ENCODE peak calls at places on chromosomes 13 and 19, in five cellular contexts. B is hypothalamus, T is ecto neural progenitor cell, C is stromal cell of bone marrow, V is body of pancreas. K is an unnamed sample.

GRCh38 chr13:109412232-109412935 is 374.0 kb downstream of the IRS2 start:
- DNase-seq in C (no peak), V (peak), B (peak), T (peak), K (no peak)

GRCh38 chr13:94534171-94534570 is 54.7 kb upstream of the DCT start:
- DNase-seq in B (no peak), V (no peak), T (no peak), C (no peak), K (no peak)

GRCh38 chr13:41075034-41075433 is 13.7 kb downstream of the WBP4 start:
- DNase-seq in C (no peak), B (peak), V (no peak), T (no peak), K (peak)

GRCh38 chr19:55265173-55265572 is 6.4 kb upstream of the PPP6R1 start:
- DNase-seq in T (no peak), C (no peak), B (no peak), V (no peak), K (no peak)

GRCh38 chr13:42011601-42012401 is 36.6 kb upstream of the DGKH start:
- DNase-seq in B (no peak), C (no peak), V (peak), T (no peak), K (no peak)

GRCh38 chr19:8655340-8655709 is 24.9 kb downstream of the NFILZ start:
- DNase-seq in V (no peak), T (no peak), C (no peak), B (no peak), K (no peak)

GRCh38 chr19:8367327-8368001 is 3.5 kb downstream of the ANGPTL4 start:
- DNase-seq in C (peak), B (peak), T (peak), V (peak), K (peak)

GRCh38 chr19:55340144-55340783 is 588 bp downstream of the KMT5C start:
- DNase-seq in V (peak), C (no peak), T (no peak), B (no peak), K (no peak)

GRCh38 chr13:40983725-40984669 is 35.1 kb downstream of the ELF1 start:
- DNase-seq in B (no peak), C (no peak), T (no peak), V (no peak), K (no peak)

GRCh38 chr13:26025196-26025595 is 26.6 kb downstream of the SHISA2 start:
- DNase-seq in V (no peak), C (no peak), T (no peak), B (no peak), K (no peak)